ENCODE peak calls at places on chromosomes 16 and 17, in four cellular contexts. C is MV-4-11; J is NCI-H1092 treated with DMSO at 0.1 percent for 48 hours; G is effector memory CD4-positive, alpha-beta T cell. V is an unnamed sample.

GRCh38 chr17:77212081-77212832 is 71.5 kb downstream of the SEC14L1 start:
- DNase-seq in J (no peak), C (peak; percentile 86), G (no peak), V (no peak)

GRCh38 chr16:80948886-80949502 is 57.7 kb downstream of the CMC2 start:
- DNase-seq in C (no peak), J (peak; percentile 1), G (no peak), V (peak; percentile 18)

GRCh38 chr17:78798695-78799559 is 16.9 kb upstream of the CYTH1 start:
- DNase-seq in C (peak; percentile 21), G (no peak), J (no peak), V (peak; percentile 6)

GRCh38 chr17:74212262-74212912 is 984 bp upstream of the TTYH2 start:
- DNase-seq in C (no peak), G (peak; percentile 6), J (no peak), V (no peak)

GRCh38 chr17:68297168-68297567 is 5.9 kb downstream of the ARSG start:
- DNase-seq in J (no peak), G (no peak), C (peak; percentile 82), V (no peak)

GRCh38 chr17:82858376-82859126 is 18.7 kb upstream of the ZNF750 start:
- DNase-seq in C (no peak), G (peak; percentile 32), J (no peak), V (no peak)

GRCh38 chr17:13943859-13944258 is 125.4 kb upstream of the COX10 start:
- DNase-seq in C (no peak), J (no peak), G (no peak), V (no peak)

GRCh38 chr17:59406808-59407381 is 75.4 kb downstream of the YPEL2 start:
- DNase-seq in G (no peak), C (no peak), J (peak; percentile 92), V (peak; percentile 70)

GRCh38 chr16:68524069-68524820 is 14.8 kb upstream of the ZFP90 start:
- DNase-seq in C (peak; percentile 7), G (no peak), J (no peak), V (no peak)

GRCh38 chr17:235831-236640 is 54.6 kb upstream of the DOC2B start:
- DNase-seq in G (no peak), C (no peak), J (no peak), V (no peak)

GRCh38 chr17:56592487-56593072 is 919 bp upstream of the NOG start:
- DNase-seq in G (peak; percentile 8), J (peak; percentile 30), C (peak; percentile 4), V (peak; percentile 21)

GRCh38 chr17:56142325-56142724 is 10.9 kb upstream of the ANKFN1 start:
- DNase-seq in C (no peak), G (no peak), J (no peak), V (no peak)

GRCh38 chr16:14062261-14062660 is 8.9 kb upstream of the MRTFB start:
- DNase-seq in J (no peak), G (no peak), C (no peak), V (no peak)

GRCh38 chr17:38451030-38451839 is 23.0 kb downstream of the ARHGAP23 start:
- DNase-seq in J (no peak), G (no peak), C (no peak), V (no peak)

GRCh38 chr17:49850772-49851386 is 3.0 kb upstream of the TAC4 start:
- DNase-seq in J (no peak), G (no peak), C (peak; percentile 31), V (no peak)

GRCh38 chr17:28717578-28718316 is at the start of gene RAB34:
- DNase-seq in G (no peak), J (no peak), C (peak; percentile 56), V (peak; percentile 81)

V was measured in NCI-H146.